ENCODE peak calls at places on chromosome 7, in seven cellular contexts. R, C, V, I, Q, W and A are unnamed samples.

GRCh38 chr7:34760271-34760670 is 102.3 kb downstream of the NPSR1 start:
- DNase-seq in R (no peak), C (no peak), V (no peak), I (no peak), Q (no peak), W (no peak), A (no peak)

GRCh38 chr7:135744938-135745701 is 3.5 kb downstream of the FAM180A start:
- DNase-seq in R (no peak), C (no peak), V (no peak), I (no peak), Q (no peak), W (no peak), A (peak; percentile 91)

GRCh38 chr7:6578114-6579084 is 1.1 kb downstream of the ZDHHC4 start:
- DNase-seq in R (no peak), C (no peak), V (no peak), I (no peak), Q (no peak), W (no peak), A (peak; percentile 3)

GRCh38 chr7:20282960-20283359 is 47.7 kb upstream of the ITGB8 start:
- DNase-seq in R (no peak), C (no peak), V (no peak), I (no peak), Q (no peak), W (no peak), A (peak; percentile 11)

GRCh38 chr7:142535123-142535779 is 214.0 kb upstream of the PRSS1 start:
- DNase-seq in R (peak; percentile 16), C (peak; percentile 52), V (peak; percentile 73), I (no peak), Q (peak; percentile 79), W (peak; percentile 15), A (peak; percentile 91)

GRCh38 chr7:36668080-36668479 is 56.2 kb downstream of the AOAH start:
- DNase-seq in R (no peak), C (no peak), V (no peak), I (no peak), Q (no peak), W (no peak), A (no peak)

GRCh38 chr7:128947854-128948253 is 10.1 kb downstream of the IRF5 start:
- DNase-seq in R (no peak), C (no peak), V (no peak), I (no peak), Q (no peak), W (no peak), A (no peak)

GRCh38 chr7:76051840-76052239 is 3.9 kb downstream of the MDH2 start:
- DNase-seq in R (no peak), C (no peak), V (no peak), I (no peak), Q (no peak), W (no peak), A (no peak)

GRCh38 chr7:101856488-101857357 is 39.3 kb downstream of the CUX1 start:
- DNase-seq in R (peak; percentile 23), C (peak; percentile 67), V (peak; percentile 79), I (peak; percentile 96), Q (peak; percentile 89), W (peak; percentile 92), A (peak; percentile 80)

GRCh38 chr7:79658304-79658703 is 204.8 kb upstream of the MAGI2 start:
- DNase-seq in R (no peak), C (no peak), V (no peak), I (no peak), Q (no peak), W (no peak), A (no peak)

GRCh38 chr7:132472463-132473120 is 103.7 kb downstream of the PLXNA4 start:
- DNase-seq in R (no peak), C (no peak), V (no peak), I (no peak), Q (no peak), W (peak; percentile 17), A (no peak)

GRCh38 chr7:75977741-75978140 is 16.7 kb downstream of the TMEM120A start:
- DNase-seq in R (no peak), C (no peak), V (no peak), I (peak; percentile 82), Q (no peak), W (no peak), A (no peak)

GRCh38 chr7:36986429-36987362 is 262.4 kb upstream of the AOAH start:
- DNase-seq in R (peak; percentile 61), C (peak; percentile 52), V (peak; percentile 59), I (peak; percentile 79), Q (peak; percentile 59), W (peak; percentile 65), A (no peak)

GRCh38 chr7:24879281-24879680 is 100.7 kb downstream of the OSBPL3 start:
- DNase-seq in R (no peak), C (no peak), V (no peak), I (no peak), Q (no peak), W (no peak), A (no peak)

GRCh38 chr7:134327896-134328295 is 11.2 kb upstream of the SLC35B4 start:
- DNase-seq in R (no peak), C (peak; percentile 26), V (peak; percentile 39), I (no peak), Q (peak; percentile 63), W (peak; percentile 13), A (peak; percentile 46)

GRCh38 chr7:45174966-45175765 is 17.6 kb downstream of the RAMP3 start:
- DNase-seq in R (no peak), C (no peak), V (no peak), I (peak; percentile 42), Q (no peak), W (no peak), A (no peak)

GRCh38 chr7:116211913-116212596 is 1.7 kb downstream of the TES start:
- DNase-seq in R (no peak), C (no peak), V (no peak), I (no peak), Q (peak; percentile 17), W (no peak), A (peak; percentile 54)

GRCh38 chr7:76216683-76217082 is 15.0 kb downstream of the SRRM3 start:
- DNase-seq in R (no peak), C (no peak), V (no peak), I (no peak), Q (no peak), W (no peak), A (no peak)

GRCh38 chr7:107262857-107263256 is 94.1 kb downstream of the HBP1 start:
- DNase-seq in R (no peak), C (no peak), V (no peak), I (no peak), Q (no peak), W (peak; percentile 33), A (no peak)

GRCh38 chr7:121428857-121429489 is 32.9 kb upstream of the FAM3C start:
- DNase-seq in R (no peak), C (no peak), V (no peak), I (no peak), Q (no peak), W (no peak), A (peak; percentile 24)